ENCODE peak calls at places on chromosomes 2 and 18, in eight cellular contexts. B is effector memory CD4-positive, alpha-beta T cell; A is aorta; G is heart left ventricle; V is suprapubic skin; N is stomach; R is CD8-positive, alpha-beta memory T cell; T is A549. Y is an unnamed sample. For H3K9me3 and H3K4me1, the result is how much of the 10 kb centered on the place peaks cover.

GRCh38 chr2:28234807-28235206 is 157.9 kb upstream of the FOSL2 start:
- DNase-seq in B (no peak), A (no peak), G (no peak), V (no peak), N (no peak), R (no peak), T (no peak), Y (no peak)

GRCh38 chr2:236205867-236206645 is 37.9 kb upstream of the GBX2 start:
- DNase-seq in B (no peak), A (no peak), G (no peak), V (no peak), N (no peak), R (no peak), T (no peak), Y (no peak)

GRCh38 chr18:60099709-60100108 is 199.9 kb downstream of the PMAIP1 start:
- DNase-seq in B (no peak), A (no peak), G (no peak), V (no peak), N (no peak), R (no peak), T (no peak), Y (no peak)

GRCh38 chr2:152546230-152546837 is 170.9 kb downstream of the PRPF40A start:
- DNase-seq in B (no peak), A (no peak), G (no peak), V (no peak), N (no peak), R (no peak), T (no peak), Y (no peak)

GRCh38 chr2:145597809-145598208 is 1077.9 kb upstream of the ZEB2 start:
- DNase-seq in B (no peak), A (no peak), G (no peak), V (no peak), N (no peak), R (no peak), T (no peak), Y (no peak)

GRCh38 chr18:8797206-8797605 is 91.8 kb downstream of the MTCL1 start:
- DNase-seq in B (no peak), A (no peak), G (no peak), V (no peak), N (peak), R (no peak), T (no peak), Y (no peak)

GRCh38 chr2:218658671-218659257 is 659 bp downstream of the ZNF142 start:
- DNase-seq in B (peak), A (no peak), G (no peak), V (no peak), N (peak), R (peak), T (peak), Y (peak)

GRCh38 chr18:26335139-26335933 is 109.1 kb downstream of the TAF4B start:
- DNase-seq in B (no peak), A (no peak), G (no peak), V (no peak), N (no peak), R (no peak), T (no peak), Y (peak)

GRCh38 chr2:102439065-102439695 is 16.2 kb downstream of the IL18RAP start:
- DNase-seq in B (no peak), A (no peak), G (no peak), V (no peak), N (no peak), R (no peak), T (no peak), Y (peak)

GRCh38 chr2:143934913-143935310 is 585.0 kb downstream of the ZEB2 start:
- DNase-seq in B (no peak), A (no peak), G (no peak), V (no peak), N (no peak), R (no peak), T (no peak), Y (no peak)

GRCh38 chr2:159650574-159650973 is 34.2 kb upstream of the BAZ2B start:
- DNase-seq in B (no peak), A (no peak), G (no peak), V (no peak), N (no peak), R (no peak), T (no peak), Y (peak)

GRCh38 chr2:80943487-80943886 is 638.9 kb upstream of the LRRTM1 start:
- DNase-seq in B (no peak), A (no peak), G (no peak), V (no peak), N (no peak), R (no peak), T (no peak), Y (no peak)
- H3K9me3 ChIP-seq in B (under half), A (under half), G (under half), V (under half), N (under half), R (under half), T (under half), Y (under half)

GRCh38 chr2:47295981-47296350 is 107.0 kb upstream of the MSH2 start:
- DNase-seq in B (no peak), A (no peak), G (no peak), V (no peak), N (no peak), R (no peak), T (no peak), Y (no peak)
- H3K27ac ChIP-seq in B (no peak), A (no peak), G (peak), V (peak), N (no peak), R (no peak), T (peak), Y (no peak)

GRCh38 chr2:43393918-43394317 is 167.5 kb upstream of the ZFP36L2 start:
- DNase-seq in B (no peak), A (no peak), G (no peak), V (no peak), N (no peak), R (no peak), T (no peak), Y (no peak)

GRCh38 chr2:43391877-43392214 is 165.4 kb upstream of the ZFP36L2 start:
- DNase-seq in B (no peak), A (no peak), G (no peak), V (no peak), N (no peak), R (no peak), T (no peak), Y (no peak)

GRCh38 chr2:43388371-43388770 is 162.0 kb upstream of the ZFP36L2 start:
- DNase-seq in B (no peak), A (no peak), G (no peak), V (no peak), N (no peak), R (no peak), T (no peak), Y (no peak)

GRCh38 chr2:43389581-43390466 is 163.4 kb upstream of the ZFP36L2 start:
- DNase-seq in B (no peak), A (no peak), G (no peak), V (no peak), N (no peak), R (no peak), T (no peak), Y (no peak)

GRCh38 chr2:43391159-43391876 is 164.9 kb upstream of the ZFP36L2 start:
- DNase-seq in B (no peak), A (no peak), G (no peak), V (no peak), N (no peak), R (no peak), T (no peak), Y (no peak)
- H3K4me1 ChIP-seq in B (under half), A (under half), G (under half), V (under half), N (half or more), R (under half), T (under half), Y (under half)

GRCh38 chr2:221068123-221068522 is 504.0 kb downstream of the EPHA4 start:
- DNase-seq in B (no peak), A (no peak), G (no peak), V (no peak), N (no peak), R (no peak), T (no peak), Y (no peak)
- H3K9me3 ChIP-seq in B (under half), A (under half), G (under half), V (under half), N (under half), R (under half), T (under half), Y (under half)

GRCh38 chr2:173049732-173050314 is 25.8 kb upstream of the MAP3K20 start:
- DNase-seq in B (no peak), A (no peak), G (no peak), V (no peak), N (no peak), R (no peak), T (no peak), Y (no peak)
- H3K27ac ChIP-seq in B (no peak), A (no peak), G (peak), V (peak), N (peak), R (no peak), T (peak), Y (no peak)

GRCh38 chr2:42513252-42513918 is 19.6 kb upstream of the KCNG3 start:
- DNase-seq in B (no peak), A (no peak), G (no peak), V (no peak), N (peak), R (no peak), T (peak), Y (peak)
- H3K4me1 ChIP-seq in B (under half), A (under half), G (under half), V (under half), N (under half), R (under half), T (under half), Y (under half)

DNA sequence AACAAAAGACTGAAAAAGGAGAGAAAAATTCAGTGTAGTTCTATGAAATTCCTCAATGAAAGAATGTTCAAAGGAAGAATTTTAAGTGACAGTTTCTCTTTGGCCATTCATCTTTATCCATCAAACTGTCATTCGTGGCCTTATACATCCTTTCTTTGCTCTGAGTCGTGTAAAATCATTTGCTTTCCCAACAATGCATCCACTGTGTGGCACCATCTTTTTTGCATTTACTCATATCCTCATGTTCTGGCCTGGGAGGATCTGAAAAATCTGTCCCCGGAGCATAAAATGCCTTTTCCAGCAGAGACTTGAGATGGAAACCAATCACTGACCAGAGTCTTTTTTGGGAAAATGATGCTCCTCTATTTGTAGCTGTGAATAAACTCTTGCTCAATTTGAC is 240.3 kb upstream of the ETAA1 start:
- DNase-seq in B (no peak), A (no peak), G (no peak), V (no peak), N (no peak), R (no peak), T (no peak), Y (no peak)
- H3K9me3 ChIP-seq in B (under half), A (under half), G (under half), V (under half), N (under half), R (under half), T (under half), Y (under half)

DNA sequence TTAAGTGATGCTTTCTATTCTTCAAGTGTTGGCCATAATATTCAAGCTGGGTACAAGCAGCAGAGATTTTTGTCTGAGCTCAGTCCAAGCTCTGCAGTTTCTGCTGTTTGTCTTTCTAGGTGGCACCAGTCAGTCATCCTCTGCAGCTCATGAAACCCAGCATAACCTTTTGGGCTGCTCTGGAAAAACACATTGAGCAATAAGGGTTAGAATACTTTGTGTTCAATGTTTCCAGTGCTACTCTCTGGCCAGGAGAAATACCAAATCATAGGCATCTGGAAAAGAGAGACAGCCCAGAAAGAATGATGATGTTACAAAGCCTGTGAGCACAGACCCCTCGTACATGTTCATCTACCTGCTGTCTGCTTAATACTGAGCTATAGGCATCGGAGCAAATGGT is 19.5 kb upstream of the WIPF1 start:
- DNase-seq in B (no peak), A (no peak), G (no peak), V (no peak), N (no peak), R (no peak), T (no peak), Y (no peak)
- H3K27ac ChIP-seq in B (peak), A (peak), G (peak), V (peak), N (no peak), R (no peak), T (peak), Y (no peak)